ENCODE peak calls at places on chromosomes 2 and 18, in four cellular contexts. M is gastrocnemius medialis; K is uterus; F is CD8-positive, alpha-beta memory T cell. U is an unnamed sample. For H3K4me1, the result is how much of the 10 kb centered on the place peaks cover.

GRCh38 chr2:8090748-8091700 is 590.8 kb upstream of the ID2 start:
- DNase-seq in K (peak), F (no peak), M (peak), U (peak)

GRCh38 chr18:79819064-79819725 is 21.5 kb downstream of the KCNG2 start:
- DNase-seq in K (no peak), M (no peak), F (no peak), U (no peak)

GRCh38 chr18:7941533-7941932 is 374.4 kb downstream of the PTPRM start:
- DNase-seq in F (no peak), M (peak), K (no peak), U (no peak)

GRCh38 chr2:27502149-27502548 is 5.5 kb downstream of the GCKR start:
- DNase-seq in F (no peak), K (no peak), M (no peak), U (no peak)

GRCh38 chr2:128726221-128726620 is 407.6 kb upstream of the HS6ST1 start:
- DNase-seq in F (no peak), M (no peak), K (no peak), U (no peak)

GRCh38 chr2:232269867-232270266 is 108.7 kb upstream of the ALPP start:
- DNase-seq in M (no peak), F (no peak), K (no peak), U (no peak)

GRCh38 chr2:119679526-119679837 is 481 bp downstream of the TMEM177 start:
- DNase-seq in M (no peak), K (no peak), F (no peak), U (no peak)

GRCh38 chr2:234963785-234964615 is 12.2 kb downstream of the SH3BP4 start:
- DNase-seq in M (no peak), K (peak), F (no peak), U (no peak)

GRCh38 chr2:231642631-231643493 is 50.2 kb downstream of the TEX44 start:
- DNase-seq in F (peak), K (peak), M (peak), U (peak)

DNA sequence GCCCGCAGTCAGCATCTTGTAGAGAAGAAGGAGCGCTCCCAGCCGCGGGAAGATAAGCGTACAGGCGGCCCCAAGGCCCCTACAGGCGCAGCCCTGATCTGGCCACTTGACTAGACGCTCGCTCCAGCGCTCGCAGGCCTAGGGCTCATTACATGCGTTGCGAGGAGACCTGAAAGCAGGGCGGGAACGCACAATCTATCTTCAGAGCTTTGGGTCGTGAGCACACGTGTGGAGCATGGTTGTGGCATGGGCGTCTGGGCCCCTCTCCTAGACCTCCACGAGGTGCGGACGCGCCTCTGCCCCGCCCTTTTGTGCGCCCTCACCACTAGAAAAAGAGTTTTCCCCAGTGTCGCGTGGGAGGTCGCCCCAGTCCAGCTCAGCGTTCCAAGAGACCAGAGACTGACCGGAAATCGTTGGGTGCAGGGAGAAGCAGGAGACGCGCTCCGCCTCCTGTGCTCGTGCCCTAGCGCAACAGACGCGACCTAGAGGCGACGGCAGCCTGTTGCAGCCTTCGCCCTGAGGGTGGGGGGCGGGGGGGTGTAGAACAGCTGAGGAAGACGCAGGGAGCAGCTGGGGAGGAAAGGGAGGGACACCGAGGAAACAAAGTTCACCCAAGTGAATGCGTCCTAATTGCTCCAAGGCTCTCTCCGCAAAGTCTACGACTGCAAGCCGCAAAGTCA is 12.6 kb downstream of the NR4A2 start:
- DNase-seq in M (no peak), K (no peak), F (no peak), U (no peak)
- H3K4me1 ChIP-seq in M (under half), K (under half), F (under half), U (under half)

GRCh38 chr2:134134313-134134706 is 119.6 kb upstream of the MGAT5 start:
- DNase-seq in M (no peak), K (no peak), F (no peak), U (no peak)
- H3K4me1 ChIP-seq in M (under half), K (under half), F (under half), U (under half)

GRCh38 chr2:65354773-65355172 is 77.6 kb downstream of the SPRED2 start:
- DNase-seq in F (no peak), K (no peak), M (no peak), U (no peak)
- H3K4me1 ChIP-seq in F (under half), K (under half), M (under half), U (under half)

DNA sequence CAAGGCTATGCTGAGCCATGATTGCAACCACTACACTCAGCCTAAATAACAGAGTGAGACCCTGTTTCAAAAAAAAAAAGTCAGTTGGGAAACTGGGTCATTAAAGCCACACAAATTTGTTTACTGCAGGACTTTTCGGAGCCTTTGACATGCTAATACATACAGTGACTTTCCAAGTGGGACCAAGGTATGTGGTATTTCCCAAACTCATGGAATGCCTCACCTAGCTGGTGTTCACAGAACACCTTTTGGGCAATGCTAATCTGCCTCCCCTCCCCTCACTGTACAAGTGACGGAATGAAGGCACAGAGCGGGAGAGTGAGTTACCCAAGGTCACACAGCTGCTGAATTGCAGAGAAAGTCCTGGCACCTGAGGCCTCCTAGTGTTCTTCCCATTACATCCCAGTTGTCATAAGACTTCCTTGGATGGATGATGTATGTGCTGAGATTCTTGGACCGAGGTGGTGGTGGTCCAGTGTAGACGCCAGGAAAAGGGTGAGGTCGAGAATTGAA is 30.7 kb downstream of the ATOH8 start:
- DNase-seq in F (no peak), K (no peak), M (no peak), U (no peak)
- H3K4me1 ChIP-seq in F (under half), K (under half), M (under half), U (under half)

U was measured in thoracic aorta.